ENCODE peak calls at places on chromosomes 1 and 21, in seven cellular contexts. L is stimulated activated CD8-positive, alpha-beta memory T cell treated with anti-CD3 and anti-CD28 coated beads, Interleukin-15, amount 100 ng/mL, for 4 hours; T is C1 segment of cervical spinal cord; R is activated CD8-positive, alpha-beta memory T cell treated with anti-CD3 and anti-CD28 coated beads, Interleukin-2, amount 10 ng/mL, durations not matched to agents 7 days and 5 days; K is lung; U is HuH-7; J is amygdala. M is an unnamed sample.

GRCh38 chr1:2971146-2971501 is 50.1 kb upstream of the ACTRT2 start:
- DNase-seq in K (no peak), L (no peak), J (no peak), R (no peak), U (no peak), T (no peak), M (no peak)

GRCh38 chr21:21018841-21019240 is 20.6 kb downstream of the NCAM2 start:
- DNase-seq in K (no peak), U (no peak), L (no peak), T (no peak), R (no peak), J (peak), M (no peak)

GRCh38 chr1:167555971-167556714 is 2.6 kb upstream of the CREG1 start:
- DNase-seq in L (peak), K (peak), R (peak), J (peak), U (peak), T (peak), M (no peak)

GRCh38 chr1:220007438-220007837 is 38.9 kb downstream of the EPRS1 start:
- DNase-seq in J (no peak), L (no peak), K (no peak), R (no peak), T (no peak), U (no peak), M (no peak)

GRCh38 chr1:172109357-172109756 is 268.1 kb downstream of the DNM3 start:
- DNase-seq in T (no peak), K (no peak), J (no peak), R (no peak), U (no peak), L (no peak), M (no peak)

GRCh38 chr1:246450485-246451251 is 56.4 kb downstream of the SMYD3 start:
- DNase-seq in K (no peak), U (peak), T (no peak), L (no peak), J (no peak), R (no peak), M (no peak)

GRCh38 chr21:31875424-31876097 is 2.7 kb downstream of the HUNK start:
- DNase-seq in R (no peak), U (no peak), K (no peak), L (no peak), J (no peak), T (no peak), M (no peak)

GRCh38 chr1:1306070-1306660 is 1.6 kb downstream of the ACAP3 start:
- DNase-seq in U (no peak), T (no peak), K (no peak), L (no peak), J (no peak), R (peak), M (no peak)

GRCh38 chr1:113912594-113913311 is 7.6 kb downstream of the DCLRE1B start:
- DNase-seq in L (no peak), U (no peak), J (peak), K (no peak), T (no peak), R (no peak), M (no peak)

GRCh38 chr1:197683895-197684553 is 91.3 kb downstream of the DENND1B start:
- DNase-seq in U (no peak), T (no peak), L (no peak), J (no peak), K (no peak), R (no peak), M (no peak)

GRCh38 chr1:232344791-232345399 is 285.0 kb downstream of the SIPA1L2 start:
- DNase-seq in K (no peak), T (no peak), U (no peak), J (no peak), L (no peak), R (no peak), M (no peak)

GRCh38 chr1:199273837-199274379 is 635.1 kb downstream of the PTPRC start:
- DNase-seq in J (no peak), T (no peak), U (no peak), R (no peak), K (no peak), L (no peak), M (no peak)

GRCh38 chr1:112715264-112716053 is at the start of gene PPM1J:
- DNase-seq in R (peak), J (peak), T (peak), K (peak), L (peak), U (peak), M (peak)

GRCh38 chr1:51910618-51911017 is 32.1 kb upstream of the NRDC start:
- DNase-seq in L (no peak), R (no peak), T (no peak), J (no peak), K (no peak), U (no peak), M (no peak)

GRCh38 chr1:175783126-175783722 is 39.8 kb upstream of the TNR start:
- DNase-seq in R (no peak), K (no peak), J (no peak), U (no peak), L (no peak), T (no peak), M (no peak)

GRCh38 chr1:74858136-74858535 is 125.2 kb downstream of the TYW3 start:
- DNase-seq in R (no peak), U (no peak), L (no peak), J (no peak), K (no peak), T (no peak), M (no peak)

GRCh38 chr1:198102454-198102791 is 54.4 kb upstream of the NEK7 start:
- DNase-seq in R (peak), U (no peak), J (no peak), T (no peak), L (no peak), K (no peak), M (no peak)

GRCh38 chr1:36305915-36306209 is 306 bp upstream of the SH3D21 start:
- DNase-seq in K (no peak), U (no peak), T (no peak), R (no peak), J (no peak), L (no peak), M (no peak)

GRCh38 chr1:211879475-211879874 is 48.9 kb upstream of the LPGAT1 start:
- DNase-seq in K (no peak), U (no peak), J (no peak), T (no peak), R (no peak), L (no peak), M (no peak)

GRCh38 chr21:42626171-42626570 is 27.2 kb upstream of the PDE9A start:
- DNase-seq in U (no peak), J (no peak), L (no peak), R (no peak), T (no peak), K (no peak), M (no peak)

GRCh38 chr1:52204696-52205095 is 62.8 kb downstream of the ZFYVE9 start:
- DNase-seq in J (no peak), R (no peak), L (no peak), U (no peak), K (no peak), T (no peak), M (no peak)

GRCh38 chr1:226482975-226483660 is 65.4 kb upstream of the STUM start:
- DNase-seq in K (no peak), J (no peak), R (no peak), L (no peak), U (no peak), T (no peak), M (no peak)

GRCh38 chr1:209335090-209335692 is 248.3 kb upstream of the CAMK1G start:
- DNase-seq in J (peak), U (peak), T (no peak), L (no peak), R (no peak), K (no peak), M (no peak)

GRCh38 chr1:52726265-52727113 is at the start of gene ZYG11B:
- DNase-seq in T (peak), U (peak), L (peak), R (peak), J (peak), K (peak), M (peak)

GRCh38 chr1:92476071-92476607 is 10.6 kb downstream of the GFI1 start:
- DNase-seq in J (no peak), K (no peak), U (no peak), L (peak), R (peak), T (no peak), M (no peak)

GRCh38 chr1:158055854-158056253 is 62.4 kb downstream of the KIRREL1 start:
- DNase-seq in T (no peak), R (no peak), K (no peak), J (no peak), U (no peak), L (no peak), M (no peak)

GRCh38 chr1:21935891-21936365 is 1.2 kb downstream of the HSPG2 start:
- DNase-seq in L (no peak), J (no peak), T (no peak), R (no peak), U (peak), K (no peak), M (no peak)

GRCh38 chr1:152148991-152149390 is 10.0 kb downstream of the RPTN start:
- DNase-seq in K (no peak), R (no peak), T (no peak), L (no peak), J (no peak), U (no peak), M (peak)

GRCh38 chr1:150544204-150544603 is 5.0 kb upstream of the ADAMTSL4 start:
- DNase-seq in K (no peak), T (no peak), R (no peak), L (no peak), J (no peak), U (no peak), M (no peak)

GRCh38 chr1:24027838-24028468 is 47.8 kb upstream of the SRSF10 start:
- DNase-seq in T (no peak), L (no peak), U (no peak), K (no peak), R (no peak), J (no peak), M (no peak)

GRCh38 chr1:18149113-18149641 is 41.6 kb downstream of the IGSF21 start:
- DNase-seq in L (no peak), K (no peak), U (peak), R (no peak), T (no peak), J (no peak), M (no peak)

GRCh38 chr1:167447521-167448136 is 70.7 kb downstream of the CD247 start:
- DNase-seq in R (peak), K (no peak), J (no peak), T (no peak), L (peak), U (no peak), M (no peak)

GRCh38 chr1:6962956-6963915 is 178.0 kb downstream of the CAMTA1 start:
- DNase-seq in T (no peak), L (peak), J (no peak), K (peak), R (peak), U (no peak), M (no peak)

GRCh38 chr21:45508607-45509565 is 33.4 kb downstream of the SLC19A1 start:
- DNase-seq in J (no peak), R (no peak), K (no peak), T (no peak), U (peak), L (no peak), M (no peak)

GRCh38 chr1:211939876-211940468 is 95.4 kb downstream of the INTS7 start:
- DNase-seq in L (no peak), K (no peak), J (no peak), T (no peak), U (no peak), R (peak), M (no peak)